ENCODE peak calls at places on chromosomes 11 and 22, in seven cellular contexts. P, H, G, A, K, F and J are unnamed samples.

GRCh38 chr22:24155597-24156145 is 25.6 kb upstream of the SUSD2 start:
- DNase-seq in P (peak; percentile 85), H (peak; percentile 87), G (no peak), A (peak; percentile 86), K (no peak), F (no peak), J (peak; percentile 49)

GRCh38 chr11:69563946-69564780 is 76.8 kb upstream of the CCND1 start:
- DNase-seq in P (no peak), H (peak; percentile 22), G (no peak), A (no peak), K (no peak), F (no peak), J (no peak)

GRCh38 chr11:131471976-131472375 is 101.6 kb downstream of the NTM start:
- DNase-seq in P (no peak), H (no peak), G (no peak), A (no peak), K (no peak), F (no peak), J (no peak)

GRCh38 chr11:93113824-93114223 is 84.0 kb downstream of the SLC36A4 start:
- DNase-seq in P (no peak), H (no peak), G (no peak), A (no peak), K (no peak), F (no peak), J (no peak)

GRCh38 chr11:109033627-109034340 is 368.9 kb downstream of the DDX10 start:
- DNase-seq in P (no peak), H (no peak), G (peak; percentile 33), A (no peak), K (no peak), F (peak; percentile 53), J (peak; percentile 52)

GRCh38 chr11:95977534-95978174 is 53.7 kb upstream of the MTMR2 start:
- DNase-seq in P (no peak), H (no peak), G (no peak), A (no peak), K (no peak), F (no peak), J (no peak)

GRCh38 chr11:36057372-36058045 is 113.6 kb downstream of the LDLRAD3 start:
- DNase-seq in P (no peak), H (peak; percentile 79), G (no peak), A (peak; percentile 41), K (no peak), F (no peak), J (peak; percentile 23)

GRCh38 chr11:99634581-99634980 is 613.8 kb downstream of the CNTN5 start:
- DNase-seq in P (no peak), H (no peak), G (no peak), A (no peak), K (no peak), F (no peak), J (no peak)

GRCh38 chr22:43879901-43880742 is 11.7 kb downstream of the PNPLA5 start:
- DNase-seq in P (no peak), H (no peak), G (no peak), A (no peak), K (peak; percentile 20), F (no peak), J (no peak)

GRCh38 chr11:3218483-3219280 is at the start of gene MRGPRG:
- DNase-seq in P (peak; percentile 24), H (peak; percentile 68), G (no peak), A (no peak), K (peak; percentile 32), F (no peak), J (no peak)

GRCh38 chr22:49960159-49960966 is at the start of gene PIM3:
- DNase-seq in P (peak; percentile 98), H (peak; percentile 95), G (peak; percentile 73), A (peak; percentile 95), K (peak; percentile 96), F (peak; percentile 85), J (peak; percentile 94)

GRCh38 chr11:67301313-67301921 is 1.9 kb upstream of the SSH3 start:
- DNase-seq in P (no peak), H (no peak), G (no peak), A (no peak), K (no peak), F (no peak), J (no peak)

GRCh38 chr11:6476571-6476970 is 2.8 kb upstream of the TRIM3 start:
- DNase-seq in P (no peak), H (no peak), G (no peak), A (no peak), K (no peak), F (no peak), J (no peak)

GRCh38 chr22:31637938-31638618 is 23.9 kb downstream of the PISD start:
- DNase-seq in P (no peak), H (no peak), G (no peak), A (peak; percentile 56), K (no peak), F (no peak), J (no peak)

GRCh38 chr22:21994881-21995444 is 12.4 kb upstream of the TOP3B start:
- DNase-seq in P (no peak), H (no peak), G (no peak), A (no peak), K (no peak), F (no peak), J (no peak)

GRCh38 chr11:120244476-120244875 is 4.5 kb downstream of the POU2F3 start:
- DNase-seq in P (no peak), H (no peak), G (no peak), A (no peak), K (no peak), F (no peak), J (no peak)

GRCh38 chr22:47285981-47286380 is 523.5 kb downstream of the TBC1D22A start:
- DNase-seq in P (no peak), H (no peak), G (no peak), A (no peak), K (no peak), F (no peak), J (no peak)

GRCh38 chr22:28771195-28771791 is 1.2 kb upstream of the CCDC117 start:
- DNase-seq in P (no peak), H (no peak), G (no peak), A (no peak), K (no peak), F (no peak), J (no peak)

GRCh38 chr11:120645639-120646038 is 134.1 kb downstream of the GRIK4 start:
- DNase-seq in P (no peak), H (no peak), G (no peak), A (no peak), K (no peak), F (no peak), J (no peak)

GRCh38 chr11:24592342-24592741 is 95.5 kb downstream of the LUZP2 start:
- DNase-seq in P (no peak), H (no peak), G (no peak), A (no peak), K (no peak), F (no peak), J (no peak)

GRCh38 chr11:6210274-6210955 is 5.1 kb downstream of the C11orf42 start:
- DNase-seq in P (no peak), H (no peak), G (no peak), A (no peak), K (no peak), F (no peak), J (no peak)

GRCh38 chr22:38137876-38138687 is 27.6 kb upstream of the BAIAP2L2 start:
- DNase-seq in P (no peak), H (peak; percentile 71), G (no peak), A (no peak), K (no peak), F (no peak), J (no peak)

DNA sequence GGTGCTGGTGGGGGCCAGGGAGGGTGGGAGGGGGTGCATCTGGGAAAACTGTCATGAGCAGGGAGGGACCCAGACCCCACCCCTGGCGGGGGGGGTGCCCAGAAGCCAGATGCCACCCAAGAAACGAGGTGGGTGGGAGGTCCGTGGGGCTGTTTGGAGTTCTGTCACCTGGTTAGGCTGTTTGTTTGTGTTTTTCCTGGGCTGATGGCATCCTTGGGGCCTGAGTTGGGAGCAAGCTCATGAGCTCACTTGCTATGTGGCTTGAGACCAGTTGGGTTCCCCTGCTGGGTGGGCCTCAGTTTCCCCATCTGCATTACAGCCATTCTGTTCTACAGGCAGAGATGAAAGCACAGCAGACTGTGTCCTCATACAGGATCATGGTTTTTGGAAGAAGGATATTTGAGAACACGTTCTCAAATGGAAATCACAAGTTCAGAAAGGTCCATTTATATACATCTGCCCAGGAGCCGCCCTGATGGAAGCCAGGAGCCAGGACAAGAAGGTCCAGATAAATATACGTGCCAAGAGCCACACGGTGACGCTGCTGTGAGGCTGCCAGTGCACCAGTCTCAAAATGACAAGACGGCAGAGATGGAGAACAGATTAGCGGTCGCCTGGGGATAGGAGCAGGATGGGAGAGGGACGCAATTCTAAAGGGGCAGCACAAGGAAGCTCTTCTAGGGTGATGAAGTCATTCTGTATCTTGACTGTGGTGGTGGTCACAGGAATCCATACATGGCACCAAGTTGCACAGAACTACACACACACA is 312.9 kb downstream of the MN1 start:
- DNase-seq in P (peak; percentile 84), H (no peak), G (no peak), A (no peak), K (no peak), F (no peak), J (no peak)
- TF ChIP-seq CTCF in P (peak; percentile 37), H (no peak), G (no peak), A (no peak), K (no peak), F (no peak), J (no peak)

DNA sequence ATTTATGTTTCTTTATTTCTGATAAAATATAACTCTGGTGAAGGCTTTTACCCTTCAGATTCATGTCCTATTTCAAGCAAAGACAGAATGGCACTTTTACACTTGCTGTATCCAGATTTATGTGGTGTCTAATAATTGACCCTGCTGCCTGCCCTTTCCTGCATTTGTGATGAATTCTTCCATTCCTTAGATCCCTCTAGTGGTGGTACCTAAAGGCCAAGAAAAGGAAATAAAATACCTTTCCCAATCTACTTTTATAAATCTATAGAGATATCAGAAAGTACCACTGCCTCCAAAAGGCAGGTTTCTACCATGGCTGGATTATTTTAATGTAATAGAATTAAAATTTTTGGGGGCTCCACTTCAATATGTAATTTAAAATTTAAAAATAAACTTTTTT is 34.2 kb downstream of the CCDC81 start:
- DNase-seq in P (no peak), H (no peak), G (no peak), A (no peak), K (no peak), F (no peak), J (no peak)
- TF ChIP-seq CTCF in P (peak; percentile 52), H (no peak), G (peak; percentile 43), A (no peak), K (peak; percentile 71), F (peak; percentile 63), J (peak; percentile 35)

GRCh38 chr22:41245917-41246499 is 5.3 kb upstream of the CHADL start:
- DNase-seq in P (no peak), H (no peak), G (no peak), A (no peak), K (no peak), F (no peak), J (no peak)
- TF ChIP-seq CTCF in P (no peak), H (no peak), G (no peak), A (no peak), K (no peak), F (no peak), J (no peak)

DNA sequence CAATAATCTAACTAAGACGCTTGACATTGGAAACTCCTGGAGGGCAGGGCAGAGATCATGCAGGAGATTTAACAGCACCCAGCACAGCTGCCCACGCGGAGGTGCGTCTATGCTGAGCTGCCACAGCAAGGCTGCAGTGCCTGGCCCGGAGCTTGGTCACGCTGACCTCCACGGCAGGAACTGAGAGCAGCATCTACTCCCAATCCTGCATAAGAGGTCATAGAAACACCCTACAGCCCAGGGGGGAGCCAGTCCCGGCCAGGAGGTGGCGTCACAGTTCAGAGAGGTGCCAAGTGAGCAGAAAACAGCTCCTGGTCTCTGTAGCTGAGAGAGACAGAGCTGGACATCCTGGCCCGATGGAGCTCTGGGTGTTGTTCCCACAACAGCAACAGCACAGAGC is 121.1 kb upstream of the TMEM45B start:
- DNase-seq in P (no peak), H (no peak), G (no peak), A (no peak), K (no peak), F (no peak), J (no peak)
- TF ChIP-seq CTCF in P (peak; percentile 17), H (no peak), G (no peak), A (no peak), K (peak; percentile 43), F (no peak), J (no peak)